ENCODE peak calls at places on chromosomes 16 and 17, in ten cellular contexts. A is HCEC 1CT; G is stimulated activated CD4-positive, alpha-beta T cell treated with anti-CD3 and anti-CD28 coated beads, Interleukin-4, amount 100 ng/mL, for 1 hour; F is activated naive CD8-positive, alpha-beta T cell treated with anti-CD3 and anti-CD28 coated beads, Interleukin-2, amount 10 ng/mL, durations not matched to agents 7 days and 5 days; X is AG08395; H is AG08396; S is RPMI8226; U is GM23338; J is activated naive CD4-positive, alpha-beta T cell; O is kidney glomerular epithelial cell. N is an unnamed sample.

GRCh38 chr17:76775021-76775420 is 37.1 kb downstream of the MFSD11 start:
- DNase-seq in A (no peak), G (no peak), F (no peak), X (no peak), H (no peak), S (no peak), U (no peak), J (no peak), O (no peak), N (no peak)

GRCh38 chr16:49112754-49113153 is 168.9 kb downstream of the CBLN1 start:
- DNase-seq in A (no peak), G (no peak), F (no peak), X (no peak), H (no peak), S (no peak), U (no peak), J (no peak), O (no peak), N (no peak)

GRCh38 chr17:78921437-78921971 is 3.7 kb downstream of the TIMP2 start:
- DNase-seq in A (no peak), G (no peak), F (no peak), X (no peak), H (no peak), S (no peak), U (no peak), J (no peak), O (no peak), N (no peak)

GRCh38 chr17:71023631-71024030 is 854.3 kb downstream of the KCNJ2 start:
- DNase-seq in A (no peak), G (no peak), F (no peak), X (no peak), H (peak), S (no peak), U (no peak), J (no peak), O (peak), N (no peak)

GRCh38 chr17:82242977-82243647 is 14.3 kb downstream of the SLC16A3 start:
- DNase-seq in A (peak), G (no peak), F (no peak), X (peak), H (peak), S (no peak), U (no peak), J (no peak), O (peak), N (peak)

GRCh38 chr16:3546990-3547682 is 30.1 kb downstream of the NLRC3 start:
- DNase-seq in A (no peak), G (no peak), F (no peak), X (no peak), H (no peak), S (no peak), U (no peak), J (no peak), O (no peak), N (peak)

GRCh38 chr17:74282587-74283370 is 8.7 kb downstream of the DNAI2 start:
- DNase-seq in A (no peak), G (peak), F (no peak), X (no peak), H (no peak), S (no peak), U (no peak), J (no peak), O (no peak), N (no peak)

GRCh38 chr16:12321363-12321762 is 344.8 kb downstream of the SNX29 start:
- DNase-seq in A (no peak), G (no peak), F (no peak), X (no peak), H (no peak), S (no peak), U (no peak), J (no peak), O (no peak), N (no peak)

GRCh38 chr16:12168054-12169018 is 191.8 kb downstream of the SNX29 start:
- DNase-seq in A (no peak), G (no peak), F (no peak), X (no peak), H (no peak), S (no peak), U (no peak), J (no peak), O (no peak), N (no peak)

GRCh38 chr16:86362155-86362849 is 148.0 kb upstream of the FOXF1 start:
- DNase-seq in A (peak), G (no peak), F (no peak), X (no peak), H (no peak), S (no peak), U (peak), J (no peak), O (no peak), N (no peak)

GRCh38 chr16:49055824-49056545 is 225.7 kb downstream of the CBLN1 start:
- DNase-seq in A (no peak), G (no peak), F (no peak), X (no peak), H (no peak), S (no peak), U (peak), J (no peak), O (no peak), N (no peak)

GRCh38 chr17:17781591-17782424 is 55.0 kb downstream of the SREBF1 start:
- DNase-seq in A (peak), G (peak), F (peak), X (peak), H (peak), S (peak), U (peak), J (no peak), O (no peak), N (no peak)

GRCh38 chr16:51982715-51983680 is 563.9 kb downstream of the TOX3 start:
- DNase-seq in A (peak), G (no peak), F (no peak), X (peak), H (peak), S (peak), U (peak), J (no peak), O (peak), N (no peak)

GRCh38 chr17:27430882-27431491 is 25.3 kb upstream of the KSR1 start:
- DNase-seq in A (peak), G (no peak), F (no peak), X (peak), H (peak), S (no peak), U (peak), J (no peak), O (no peak), N (no peak)

GRCh38 chr17:50339381-50339780 is 6.5 kb upstream of the XYLT2 start:
- DNase-seq in A (no peak), G (no peak), F (no peak), X (no peak), H (no peak), S (no peak), U (no peak), J (no peak), O (no peak), N (no peak)

GRCh38 chr17:16938496-16939270 is 33.2 kb downstream of the TNFRSF13B start:
- DNase-seq in A (no peak), G (no peak), F (no peak), X (no peak), H (no peak), S (no peak), U (no peak), J (no peak), O (no peak), N (no peak)

GRCh38 chr16:2804728-2805127 is 6.5 kb downstream of the PRSS41 start:
- DNase-seq in A (no peak), G (no peak), F (no peak), X (no peak), H (no peak), S (no peak), U (no peak), J (no peak), O (no peak), N (no peak)

GRCh38 chr16:79361132-79361751 is 239.3 kb downstream of the MAF start:
- DNase-seq in A (no peak), G (no peak), F (no peak), X (no peak), H (no peak), S (no peak), U (no peak), J (no peak), O (no peak), N (no peak)

GRCh38 chr17:18231156-18231555 is 5.7 kb downstream of the LLGL1 start:
- DNase-seq in A (no peak), G (no peak), F (no peak), X (no peak), H (no peak), S (no peak), U (peak), J (no peak), O (no peak), N (no peak)

GRCh38 chr16:56610609-56611111 is 2.3 kb downstream of the MT2A start:
- DNase-seq in A (peak), G (no peak), F (no peak), X (no peak), H (no peak), S (no peak), U (no peak), J (no peak), O (no peak), N (peak)

GRCh38 chr17:21042434-21043295 is at the start of gene USP22:
- DNase-seq in A (no peak), G (peak), F (peak), X (peak), H (peak), S (no peak), U (no peak), J (peak), O (peak), N (no peak)

GRCh38 chr16:50146479-50147435 is 6.3 kb upstream of the TENT4B start:
- DNase-seq in A (no peak), G (no peak), F (no peak), X (no peak), H (no peak), S (peak), U (no peak), J (no peak), O (peak), N (no peak)

GRCh38 chr17:1934901-1935300 is 90.2 kb downstream of the RTN4RL1 start:
- DNase-seq in A (no peak), G (no peak), F (no peak), X (no peak), H (no peak), S (no peak), U (no peak), J (no peak), O (no peak), N (no peak)

GRCh38 chr17:75854111-75854748 is 905 bp downstream of the WBP2 start:
- DNase-seq in A (peak), G (no peak), F (no peak), X (peak), H (peak), S (no peak), U (no peak), J (no peak), O (peak), N (no peak)

GRCh38 chr17:32525116-32525515 is 38.3 kb downstream of the CDK5R1 start:
- DNase-seq in A (peak), G (no peak), F (no peak), X (peak), H (peak), S (no peak), U (no peak), J (no peak), O (peak), N (no peak)

GRCh38 chr17:63740464-63741181 is 976 bp downstream of the STRADA start:
- DNase-seq in A (no peak), G (no peak), F (no peak), X (peak), H (peak), S (peak), U (no peak), J (no peak), O (no peak), N (no peak)

GRCh38 chr17:18966831-18967624 is 15.1 kb downstream of the SLC5A10 start:
- DNase-seq in A (no peak), G (no peak), F (no peak), X (no peak), H (peak), S (no peak), U (peak), J (no peak), O (no peak), N (peak)

GRCh38 chr17:19386974-19387920 is at the start of gene MFAP4:
- DNase-seq in A (peak), G (no peak), F (no peak), X (peak), H (peak), S (no peak), U (peak), J (no peak), O (no peak), N (peak)

GRCh38 chr16:1494129-1494640 is 1.0 kb downstream of the TELO2 start:
- DNase-seq in A (peak), G (no peak), F (no peak), X (peak), H (peak), S (no peak), U (peak), J (no peak), O (peak), N (no peak)

GRCh38 chr17:79650283-79650682 is 39.4 kb upstream of the RBFOX3 start:
- DNase-seq in A (no peak), G (no peak), F (no peak), X (no peak), H (peak), S (no peak), U (no peak), J (no peak), O (no peak), N (no peak)

GRCh38 chr17:15492186-15492585 is 24.8 kb upstream of the CDRT4 start:
- DNase-seq in A (no peak), G (no peak), F (no peak), X (no peak), H (no peak), S (no peak), U (no peak), J (no peak), O (no peak), N (no peak)

GRCh38 chr17:2214047-2214717 is 89.4 kb downstream of the SMG6 start:
- DNase-seq in A (peak), G (peak), F (no peak), X (peak), H (no peak), S (no peak), U (no peak), J (no peak), O (peak), N (no peak)

GRCh38 chr17:52383493-52384100 is 225.1 kb upstream of the CA10 start:
- DNase-seq in A (peak), G (no peak), F (no peak), X (no peak), H (no peak), S (peak), U (peak), J (no peak), O (peak), N (peak)

GRCh38 chr16:89923640-89924297 is 627 bp downstream of the TUBB3 start:
- DNase-seq in A (no peak), G (no peak), F (no peak), X (no peak), H (no peak), S (peak), U (peak), J (no peak), O (no peak), N (peak)